ENCODE peak calls at places on chromosomes 12 and 14, in nine cellular contexts. C is left ventricle myocardium inferior; Y is CD8-positive, alpha-beta memory T cell; D is RWPE1; N is PC-9; T is aorta; A is IMR-90; I is SK-N-MC; V is heart left ventricle. W is an unnamed sample.

GRCh38 chr12:124539084-124540041 is 28.0 kb downstream of the NCOR2 start:
- DNase-seq in C (no peak), Y (no peak), D (no peak), N (no peak), T (no peak), A (no peak), I (no peak), V (no peak), W (no peak)

GRCh38 chr14:82122678-82123077 is 589.0 kb upstream of the SEL1L start:
- DNase-seq in C (no peak), Y (no peak), D (no peak), N (no peak), T (no peak), A (no peak), I (no peak), V (no peak), W (no peak)

GRCh38 chr12:24997970-24998582 is 49.2 kb upstream of the BCAT1 start:
- DNase-seq in C (no peak), Y (no peak), D (no peak), N (no peak), T (no peak), A (peak), I (peak), V (no peak), W (no peak)

GRCh38 chr12:92551853-92552397 is 150.9 kb upstream of the PLEKHG7 start:
- DNase-seq in C (no peak), Y (no peak), D (peak), N (peak), T (no peak), A (peak), I (no peak), V (no peak), W (peak)

GRCh38 chr12:46206471-46206870 is 62.4 kb downstream of the SLC38A1 start:
- DNase-seq in C (no peak), Y (no peak), D (no peak), N (no peak), T (no peak), A (no peak), I (no peak), V (no peak), W (no peak)

GRCh38 chr12:65747338-65747737 is 76.9 kb upstream of the HMGA2 start:
- DNase-seq in C (no peak), Y (no peak), D (no peak), N (no peak), T (no peak), A (no peak), I (no peak), V (no peak), W (no peak)

GRCh38 chr12:130070017-130070653 is 92.1 kb upstream of the FZD10 start:
- DNase-seq in C (no peak), Y (no peak), D (no peak), N (no peak), T (no peak), A (no peak), I (no peak), V (no peak), W (no peak)

GRCh38 chr14:67674139-67674479 is 323 bp downstream of the VTI1B start:
- DNase-seq in C (peak), Y (peak), D (peak), N (peak), T (peak), A (peak), I (no peak), V (peak), W (no peak)

GRCh38 chr12:89263874-89264273 is 88.4 kb downstream of the DUSP6 start:
- DNase-seq in C (no peak), Y (no peak), D (no peak), N (no peak), T (no peak), A (no peak), I (no peak), V (no peak), W (no peak)

DNA sequence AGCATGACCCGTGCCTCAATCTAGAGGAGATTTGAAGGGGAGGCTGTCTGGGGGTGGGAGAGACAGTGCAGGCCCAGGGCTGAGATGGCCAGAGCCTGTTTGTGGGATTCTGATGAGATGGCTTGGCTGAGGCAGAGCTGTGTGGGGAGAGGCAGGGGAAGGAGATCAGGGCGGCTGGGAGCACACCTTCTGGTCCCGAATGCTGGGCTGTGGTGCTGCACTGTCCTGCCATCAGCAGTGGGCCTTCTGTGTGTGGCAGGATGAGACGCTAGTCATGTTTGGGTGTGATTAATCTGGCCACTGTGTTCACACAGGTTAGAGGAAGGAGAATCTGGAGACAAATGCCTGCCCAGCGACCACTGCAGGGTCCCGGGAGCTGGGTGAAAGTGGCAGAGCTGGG is 300.9 kb downstream of the CACNA1C start:
- DNase-seq in C (no peak), Y (no peak), D (no peak), N (no peak), T (no peak), A (no peak), I (no peak), V (no peak), W (no peak)
- H3K27ac ChIP-seq in C (peak), Y (no peak), D (no peak), N (no peak), T (no peak), A (no peak), I (no peak), V (peak), W (no peak)

GRCh38 chr14:96090441-96091148 is 51.4 kb downstream of the C14orf132 start:
- DNase-seq in C (peak), Y (no peak), D (no peak), N (no peak), T (peak), A (peak), I (peak), V (peak), W (no peak)

GRCh38 chr14:96091149-96091693 is 52.1 kb downstream of the C14orf132 start:
- DNase-seq in C (no peak), Y (no peak), D (no peak), N (no peak), T (peak), A (no peak), I (no peak), V (no peak), W (no peak)

GRCh38 chr14:96092936-96093335 is 53.8 kb downstream of the C14orf132 start:
- DNase-seq in C (no peak), Y (no peak), D (no peak), N (peak), T (peak), A (no peak), I (no peak), V (no peak), W (no peak)

GRCh38 chr14:96094211-96094610 is 55.0 kb downstream of the C14orf132 start:
- DNase-seq in C (no peak), Y (no peak), D (no peak), N (no peak), T (peak), A (no peak), I (no peak), V (no peak), W (no peak)

DNA sequence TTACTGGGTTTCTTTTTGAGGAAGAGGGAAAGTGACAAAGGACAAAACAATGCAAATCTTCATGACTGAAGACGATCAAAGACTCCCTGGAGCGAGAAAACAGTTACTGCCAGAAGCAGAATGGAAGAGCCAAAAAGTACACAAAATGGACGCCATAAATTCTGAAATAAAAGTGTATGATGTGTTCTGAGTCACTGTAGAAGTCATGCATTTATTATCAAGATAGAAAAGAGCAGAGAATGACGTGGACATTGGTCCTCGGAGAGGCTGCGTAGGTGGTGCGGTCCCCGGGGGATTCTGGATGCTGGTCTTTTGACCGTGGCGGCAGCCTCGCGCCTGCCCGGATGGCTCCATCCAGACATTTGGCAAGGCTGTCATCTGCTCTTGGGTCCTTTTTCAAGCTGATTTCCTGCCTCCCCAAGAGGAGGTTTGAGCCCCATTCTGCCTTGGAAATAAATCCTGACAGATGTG is 52.8 kb downstream of the C14orf132 start:
- DNase-seq in C (no peak), Y (no peak), D (no peak), N (no peak), T (peak), A (no peak), I (no peak), V (no peak), W (no peak)
- H3K27ac ChIP-seq in C (no peak), Y (no peak), D (no peak), N (no peak), T (no peak), A (no peak), I (no peak), V (no peak), W (no peak)

DNA sequence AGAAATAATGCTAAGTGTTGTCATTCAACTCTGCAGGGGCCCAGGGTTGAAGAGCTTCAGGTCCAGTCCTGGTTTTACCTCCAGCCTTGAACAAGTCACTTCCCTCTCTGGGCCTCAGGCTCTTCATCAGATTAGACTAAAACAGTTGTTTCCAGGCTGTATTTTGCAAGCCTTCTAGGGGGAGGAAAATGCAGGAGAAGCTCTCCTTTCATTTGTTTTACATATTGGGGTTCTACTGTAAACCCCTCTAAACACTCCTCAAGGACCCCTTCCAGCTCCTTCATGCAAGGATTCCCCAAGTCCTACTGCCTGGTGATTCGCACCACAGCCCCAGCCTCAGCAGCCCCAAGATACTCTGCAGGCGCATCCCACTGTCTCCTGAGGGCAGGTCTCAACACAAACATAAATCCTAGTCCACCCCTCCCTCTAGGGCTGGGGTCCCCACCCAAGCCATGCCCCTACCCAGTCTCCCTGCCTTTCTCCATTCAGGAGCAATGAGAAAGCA is 2.7 kb downstream of the SDR9C7 start:
- DNase-seq in C (no peak), Y (no peak), D (no peak), N (no peak), T (no peak), A (peak), I (peak), V (no peak), W (peak)
- H3K27ac ChIP-seq in C (no peak), Y (peak), D (no peak), N (no peak), T (no peak), A (no peak), I (peak), V (no peak), W (no peak)

GRCh38 chr12:95173392-95174251 is 43.6 kb downstream of the FGD6 start:
- DNase-seq in C (peak), Y (no peak), D (peak), N (peak), T (no peak), A (peak), I (no peak), V (peak), W (peak)
- H3K27ac ChIP-seq in C (peak), Y (no peak), D (peak), N (no peak), T (peak), A (no peak), I (no peak), V (peak), W (peak)

DNA sequence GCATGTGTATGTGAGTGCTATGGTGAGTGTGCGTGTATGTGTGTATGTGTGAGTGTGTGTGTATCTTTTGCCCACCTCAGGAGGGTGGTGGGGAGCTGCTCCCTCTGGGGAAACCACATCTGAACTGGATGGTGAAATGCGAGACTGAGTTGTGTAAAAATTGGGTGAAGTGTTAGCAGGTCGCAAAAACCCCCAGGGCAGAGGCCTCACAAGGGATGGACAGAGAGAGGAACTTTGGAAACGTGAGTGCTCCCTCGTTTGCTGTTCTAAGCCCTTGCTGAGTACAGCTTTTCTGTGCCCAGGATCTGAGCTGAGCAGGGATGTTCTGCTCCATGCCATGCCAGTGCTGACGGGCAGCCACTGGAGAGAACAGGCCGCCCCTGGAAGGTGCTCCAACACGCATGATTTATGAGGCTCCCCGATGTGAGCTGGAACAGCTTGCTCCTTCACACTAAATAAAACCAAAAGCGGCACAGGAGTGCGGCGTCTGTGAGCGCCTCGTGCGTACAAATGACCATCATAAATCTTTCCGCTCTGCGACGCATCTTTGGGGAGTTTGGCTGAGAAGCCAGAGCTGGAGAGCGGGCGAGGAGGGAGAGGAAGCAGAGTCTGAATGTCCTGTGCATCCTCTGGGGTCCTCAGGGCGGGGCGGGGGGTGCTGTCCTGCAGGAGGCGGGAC is 14.0 kb upstream of the GALNT9 start:
- DNase-seq in C (no peak), Y (no peak), D (no peak), N (no peak), T (no peak), A (no peak), I (no peak), V (no peak), W (no peak)
- H3K27ac ChIP-seq in C (no peak), Y (no peak), D (no peak), N (no peak), T (no peak), A (no peak), I (no peak), V (peak), W (no peak)

GRCh38 chr14:23414254-23414653 is 6.2 kb upstream of the MYH6 start:
- DNase-seq in C (no peak), Y (no peak), D (no peak), N (no peak), T (no peak), A (no peak), I (no peak), V (no peak), W (no peak)

GRCh38 chr14:23415821-23416480 is 7.9 kb upstream of the MYH6 start:
- DNase-seq in C (no peak), Y (no peak), D (no peak), N (no peak), T (no peak), A (no peak), I (no peak), V (no peak), W (no peak)

GRCh38 chr14:23414906-23415820 is 7.1 kb upstream of the MYH6 start:
- DNase-seq in C (no peak), Y (no peak), D (no peak), N (no peak), T (no peak), A (no peak), I (no peak), V (no peak), W (no peak)

GRCh38 chr14:23418021-23418420 is 9.9 kb upstream of the MYH6 start:
- DNase-seq in C (no peak), Y (no peak), D (no peak), N (no peak), T (no peak), A (no peak), I (no peak), V (no peak), W (no peak)

GRCh38 chr14:23416801-23417200 is 8.7 kb upstream of the MYH6 start:
- DNase-seq in C (no peak), Y (no peak), D (no peak), N (no peak), T (no peak), A (no peak), I (no peak), V (no peak), W (no peak)
- H3K27ac ChIP-seq in C (peak), Y (no peak), D (no peak), N (no peak), T (no peak), A (no peak), I (no peak), V (no peak), W (no peak)

DNA sequence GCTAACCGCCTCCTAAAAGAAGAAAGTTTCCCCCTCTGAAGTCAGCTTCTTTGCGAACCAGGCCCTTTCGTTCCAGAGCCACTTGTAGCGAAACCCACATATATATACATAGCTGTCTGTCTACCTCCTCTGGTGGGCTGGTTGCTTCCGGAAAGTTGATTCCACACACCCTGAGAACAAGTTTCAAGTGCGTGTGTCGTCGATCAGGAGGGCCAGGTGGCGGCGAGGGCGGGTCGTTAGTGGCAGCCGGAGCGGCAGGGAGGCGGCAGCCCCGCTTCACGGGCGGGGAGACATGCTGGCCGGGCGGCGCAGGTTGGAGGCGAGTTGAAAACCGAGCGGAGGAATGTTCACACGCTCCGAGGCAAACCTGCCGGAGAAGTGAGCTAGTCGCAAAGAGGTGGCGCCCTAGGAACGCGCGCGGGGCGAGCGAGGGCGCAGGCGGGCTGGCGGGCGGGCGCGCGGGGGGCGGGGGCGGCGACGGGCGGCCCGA is 2.6 kb downstream of the PTHLH start:
- DNase-seq in C (peak), Y (peak), D (peak), N (peak), T (peak), A (peak), I (no peak), V (peak), W (no peak)
- H3K27ac ChIP-seq in C (peak), Y (no peak), D (peak), N (peak), T (no peak), A (peak), I (no peak), V (peak), W (peak)

DNA sequence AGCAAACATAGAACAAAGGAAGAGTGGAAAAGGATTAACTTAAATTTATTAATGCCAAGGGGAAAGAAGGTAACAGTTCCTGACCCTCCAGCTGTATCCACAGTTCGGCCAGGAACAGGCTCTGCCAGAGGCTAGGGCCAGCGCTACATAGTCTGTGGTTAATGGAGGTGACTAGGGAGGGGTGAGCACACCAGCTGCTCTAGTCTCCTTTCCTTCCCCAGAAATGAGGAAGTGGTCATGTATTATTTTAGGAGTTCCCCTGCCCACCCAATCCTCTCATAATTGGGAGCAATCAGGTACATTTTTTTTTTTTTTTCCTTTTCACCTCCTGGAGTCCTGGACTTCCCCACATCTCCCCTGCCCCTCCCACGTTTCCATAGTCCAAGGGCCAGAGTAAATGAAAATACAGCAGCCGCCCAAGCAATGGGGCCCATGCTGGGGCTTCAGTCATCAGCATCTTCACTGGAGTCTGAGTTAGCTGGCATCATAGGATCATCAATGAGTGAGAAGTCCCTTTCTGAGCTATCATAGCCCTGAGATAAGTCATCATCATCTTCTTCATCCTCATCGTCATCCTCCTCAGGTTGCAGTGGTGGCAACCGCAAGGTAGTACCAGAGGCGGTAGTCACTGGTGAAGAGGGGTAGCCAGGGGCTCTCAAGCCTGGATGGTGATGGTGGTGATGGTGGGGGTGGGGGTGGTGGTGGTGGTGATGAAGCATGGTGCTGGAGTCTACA is 1.5 kb upstream of the SUPT16H start:
- DNase-seq in C (no peak), Y (no peak), D (no peak), N (no peak), T (no peak), A (no peak), I (no peak), V (no peak), W (no peak)
- H3K27ac ChIP-seq in C (peak), Y (peak), D (peak), N (no peak), T (peak), A (no peak), I (peak), V (peak), W (peak)

GRCh38 chr12:12714276-12715001 is 2.7 kb upstream of the CDKN1B start:
- DNase-seq in C (no peak), Y (peak), D (no peak), N (no peak), T (no peak), A (peak), I (no peak), V (no peak), W (no peak)

GRCh38 chr12:12716151-12716844 is 870 bp upstream of the CDKN1B start:
- DNase-seq in C (no peak), Y (no peak), D (no peak), N (no peak), T (no peak), A (peak), I (no peak), V (no peak), W (no peak)

GRCh38 chr12:12715459-12716150 is 1.6 kb upstream of the CDKN1B start:
- DNase-seq in C (no peak), Y (peak), D (no peak), N (no peak), T (no peak), A (no peak), I (no peak), V (no peak), W (no peak)

GRCh38 chr12:12715128-12715458 is 2.1 kb upstream of the CDKN1B start:
- DNase-seq in C (no peak), Y (no peak), D (no peak), N (no peak), T (no peak), A (no peak), I (no peak), V (no peak), W (no peak)

GRCh38 chr12:12713932-12714275 is 3.3 kb upstream of the CDKN1B start:
- DNase-seq in C (no peak), Y (no peak), D (no peak), N (no peak), T (no peak), A (no peak), I (no peak), V (no peak), W (no peak)
- H3K27ac ChIP-seq in C (peak), Y (peak), D (peak), N (no peak), T (peak), A (no peak), I (no peak), V (peak), W (no peak)